ENCODE peak calls at places on chromosomes 4 and X, in seven cellular contexts. T is uterus; L is CD8-positive, alpha-beta T cell; Z is lower lobe of right lung; D is left lung; F is gastrocnemius medialis; J is adrenal gland. H is an unnamed sample.

GRCh38 chrX:72526534-72527508 is 45.8 kb downstream of the HDAC8 start:
- DNase-seq in T (no peak), L (no peak), Z (peak; percentile 28), D (no peak), F (no peak), J (no peak), H (no peak)

GRCh38 chr4:123744664-123745290 is 348.2 kb downstream of the SPRY1 start:
- DNase-seq in T (peak; percentile 47), L (no peak), Z (no peak), D (no peak), F (no peak), J (peak; percentile 72), H (no peak)

GRCh38 chr4:123709336-123709735 is 312.7 kb downstream of the SPRY1 start:
- DNase-seq in T (no peak), L (no peak), Z (no peak), D (no peak), F (no peak), J (no peak), H (no peak)

GRCh38 chrX:130885996-130886395 is 17.0 kb downstream of the ENOX2 start:
- DNase-seq in T (no peak), L (no peak), Z (no peak), D (no peak), F (no peak), J (no peak), H (no peak)

GRCh38 chr4:118797558-118798142 is 38.3 kb downstream of the SEC24D start:
- DNase-seq in T (no peak), L (no peak), Z (no peak), D (no peak), F (no peak), J (no peak), H (no peak)

GRCh38 chr4:136687596-136687995 is 844.7 kb downstream of the PCDH18 start:
- DNase-seq in T (no peak), L (no peak), Z (no peak), D (no peak), F (no peak), J (no peak), H (no peak)

GRCh38 chr4:73067971-73068394 is 1.5 kb downstream of the COX18 start:
- DNase-seq in T (no peak), L (no peak), Z (no peak), D (no peak), F (no peak), J (no peak), H (no peak)

GRCh38 chr4:109648266-109648996 is 54.8 kb downstream of the CASP6 start:
- DNase-seq in T (no peak), L (peak; percentile 37), Z (no peak), D (no peak), F (no peak), J (no peak), H (no peak)

GRCh38 chr4:74659576-74660411 is 134.5 kb downstream of the BTC start:
- DNase-seq in T (no peak), L (no peak), Z (no peak), D (no peak), F (no peak), J (no peak), H (no peak)

GRCh38 chr4:140930556-140930955 is 174.4 kb upstream of the TBC1D9 start:
- DNase-seq in T (no peak), L (no peak), Z (no peak), D (no peak), F (no peak), J (peak; percentile 70), H (no peak)

GRCh38 chrX:129239371-129239770 is 283.9 kb downstream of the SMARCA1 start:
- DNase-seq in T (no peak), L (no peak), Z (no peak), D (no peak), F (no peak), J (no peak), H (no peak)

GRCh38 chr4:3483471-3483921 is 20.4 kb downstream of the DOK7 start:
- DNase-seq in T (peak; percentile 42), L (no peak), Z (no peak), D (peak; percentile 74), F (peak; percentile 99), J (no peak), H (no peak)

GRCh38 chr4:187942968-187943367 is 52.6 kb upstream of the ZFP42 start:
- DNase-seq in T (no peak), L (no peak), Z (no peak), D (no peak), F (no peak), J (no peak), H (no peak)

GRCh38 chr4:47566566-47566965 is 81.5 kb downstream of the ATP10D start:
- DNase-seq in T (no peak), L (no peak), Z (no peak), D (no peak), F (no peak), J (no peak), H (no peak)

GRCh38 chrX:39811391-39811790 is 286.4 kb downstream of the BCOR start:
- DNase-seq in T (no peak), L (no peak), Z (no peak), D (no peak), F (no peak), J (peak; percentile 82), H (no peak)

GRCh38 chr4:8515316-8516060 is 64.7 kb upstream of the GPR78 start:
- DNase-seq in T (no peak), L (no peak), Z (no peak), D (peak; percentile 61), F (no peak), J (no peak), H (no peak)

GRCh38 chrX:141469469-141469868 is 115.1 kb downstream of the SPANXA1 start:
- DNase-seq in T (no peak), L (no peak), Z (no peak), D (no peak), F (no peak), J (no peak), H (no peak)

GRCh38 chr4:6472387-6473263 is at the start of gene PPP2R2C:
- DNase-seq in T (no peak), L (no peak), Z (no peak), D (peak; percentile 70), F (no peak), J (peak; percentile 48), H (no peak)

GRCh38 chr4:177696438-177696966 is 254.3 kb upstream of the AGA start:
- DNase-seq in T (no peak), L (no peak), Z (no peak), D (no peak), F (no peak), J (no peak), H (no peak)

GRCh38 chr4:54439831-54440243 is 210.7 kb downstream of the PDGFRA start:
- DNase-seq in T (peak; percentile 15), L (no peak), Z (peak; percentile 47), D (no peak), F (peak; percentile 34), J (peak; percentile 64), H (no peak)

GRCh38 chr4:121139533-121140222 is 24.4 kb downstream of the TNIP3 start:
- DNase-seq in T (no peak), L (no peak), Z (no peak), D (peak; percentile 5), F (no peak), J (no peak), H (no peak)

GRCh38 chrX:104284407-104285000 is 29.8 kb upstream of the ESX1 start:
- DNase-seq in T (peak; percentile 30), L (no peak), Z (no peak), D (no peak), F (no peak), J (no peak), H (no peak)

GRCh38 chr4:164718817-164719216 is 35.1 kb upstream of the SMIM31 start:
- DNase-seq in T (no peak), L (no peak), Z (no peak), D (no peak), F (no peak), J (no peak), H (no peak)

DNA sequence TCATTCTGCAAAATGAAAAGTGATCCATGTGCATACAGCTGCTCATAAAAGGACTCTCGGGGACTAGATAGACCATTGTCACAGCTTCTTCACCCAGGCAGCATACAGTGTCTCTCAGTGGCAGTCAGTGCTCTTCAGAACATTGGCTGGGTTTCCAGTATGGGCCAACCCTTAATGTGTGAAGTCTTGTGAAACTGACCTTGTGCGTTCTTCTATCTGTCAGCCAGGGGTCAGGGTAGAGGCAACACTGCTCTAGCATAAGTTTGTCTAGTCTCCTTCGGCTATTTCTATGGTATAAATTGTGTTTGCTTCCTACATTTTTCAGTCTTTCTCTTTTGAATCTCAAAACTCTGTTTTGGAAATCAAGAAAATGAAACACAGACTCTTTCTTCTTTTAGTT is 37.0 kb upstream of the SMIM31 start:
- DNase-seq in T (no peak), L (no peak), Z (no peak), D (no peak), F (peak; percentile 14), J (no peak), H (no peak)
- TF ChIP-seq CTCF in T (no peak), L (no peak), Z (no peak), D (no peak), F (no peak), J (no peak), H (no peak)

GRCh38 chr4:373062-373839 is 35.6 kb downstream of the ZNF141 start:
- DNase-seq in T (no peak), L (no peak), Z (no peak), D (no peak), F (no peak), J (no peak), H (no peak)
- H3K9me3 ChIP-seq in T (peaks cover 96% of the 10 kb centered on the region), L (peaks cover 61% of the 10 kb centered on the region), Z (peaks cover 100% of the 10 kb centered on the region), D (peaks cover 24% of the 10 kb centered on the region), F (peaks cover 95% of the 10 kb centered on the region), J (peaks cover 18% of the 10 kb centered on the region), H (peaks cover 58% of the 10 kb centered on the region)

GRCh38 chr4:2042207-2042946 is 16.8 kb upstream of the NAT8L start:
- DNase-seq in T (no peak), L (no peak), Z (peak; percentile 50), D (peak; percentile 86), F (no peak), J (peak; percentile 53), H (peak; percentile 49)
- TF ChIP-seq CTCF in T (no peak), L (no peak), Z (no peak), D (no peak), F (no peak), J (peak; percentile 10), H (no peak)

GRCh38 chr4:577499-578450 is 1.7 kb upstream of the TMEM271 start:
- DNase-seq in T (no peak), L (no peak), Z (no peak), D (peak; percentile 62), F (no peak), J (peak; percentile 68), H (no peak)
- H3K9me3 ChIP-seq in T (no peaks in the 10 kb centered on the region), L (no peaks in the 10 kb centered on the region), Z (no peaks in the 10 kb centered on the region), D (no peaks in the 10 kb centered on the region), F (no peaks in the 10 kb centered on the region), J (no peaks in the 10 kb centered on the region), H (peaks cover 10% of the 10 kb centered on the region)

DNA sequence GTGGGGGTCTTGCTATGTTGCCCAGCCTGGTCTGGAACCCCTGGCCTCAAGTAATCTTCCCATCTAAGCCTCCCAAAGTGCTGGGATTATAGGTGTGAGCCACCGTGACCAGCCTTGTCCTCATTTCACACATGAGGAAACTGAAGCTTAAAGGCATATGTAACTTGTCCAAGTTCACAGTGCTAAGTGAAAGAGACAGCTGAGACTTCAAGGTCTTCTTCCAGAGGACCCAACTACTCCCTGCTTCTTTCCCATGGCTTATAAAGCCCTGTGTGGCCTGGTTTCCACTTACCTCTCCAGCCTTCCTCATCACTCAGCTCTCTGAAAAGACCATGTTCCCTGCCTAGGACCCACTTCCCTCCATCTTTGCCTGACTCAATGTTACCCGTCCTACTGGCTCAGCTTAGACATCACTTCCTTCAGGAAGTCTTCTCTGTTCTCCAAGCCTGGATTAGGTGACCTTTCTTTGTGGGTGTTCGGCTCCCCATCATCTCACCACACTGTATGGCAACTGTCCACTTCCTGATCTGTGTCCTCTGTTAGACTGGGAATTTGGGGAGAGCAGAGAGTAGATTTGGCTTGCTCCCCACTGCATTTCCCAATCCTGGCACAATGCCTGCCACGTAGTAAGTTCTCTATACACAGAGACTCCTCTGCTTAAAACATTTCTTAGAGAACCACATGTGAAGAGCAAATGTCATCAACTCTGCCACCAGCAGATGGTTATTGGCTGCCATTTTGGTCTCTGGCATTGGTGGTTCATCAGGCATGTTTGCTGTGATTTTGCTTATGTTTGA is 30.4 kb upstream of the LAMP2 start:
- DNase-seq in T (peak; percentile 22), L (no peak), Z (no peak), D (no peak), F (no peak), J (no peak), H (no peak)
- TF ChIP-seq CTCF in T (no peak), L (no peak), Z (no peak), D (no peak), F (no peak), J (no peak), H (no peak)